ENCODE peak calls at places on chromosomes 6 and 20, in six cellular contexts. One of them, this sample, is unnamed.

GRCh38 chr6:3226422-3227362 is 761 bp downstream of the TUBB2B start:
- DNase-seq in tibial artery: no peak
- DNase-seq in brain microvascular endothelial cell: no peak
- DNase-seq in CD8-positive, alpha-beta T cell: no peak
- DNase-seq in PC-3: no peak
- DNase-seq in stomach: no peak
- DNase-seq in this sample: no peak

GRCh38 chr6:744954-745353 is 52.0 kb upstream of the EXOC2 start:
- DNase-seq in tibial artery: no peak
- DNase-seq in brain microvascular endothelial cell: no peak
- DNase-seq in CD8-positive, alpha-beta T cell: no peak
- DNase-seq in PC-3: no peak
- DNase-seq in stomach: no peak
- DNase-seq in this sample: no peak

GRCh38 chr6:48016027-48016755 is 94.8 kb downstream of the PTCHD4 start:
- DNase-seq in tibial artery: no peak
- DNase-seq in brain microvascular endothelial cell: no peak
- DNase-seq in CD8-positive, alpha-beta T cell: no peak
- DNase-seq in PC-3: no peak
- DNase-seq in stomach: no peak
- DNase-seq in this sample: peak; percentile 12

GRCh38 chr20:49866051-49866450 is 49.3 kb downstream of the SPATA2 start:
- DNase-seq in tibial artery: no peak
- DNase-seq in brain microvascular endothelial cell: peak; percentile 12
- DNase-seq in CD8-positive, alpha-beta T cell: no peak
- DNase-seq in PC-3: no peak
- DNase-seq in stomach: no peak
- DNase-seq in this sample: no peak

GRCh38 chr6:72081880-72082279 is 195.5 kb downstream of the RIMS1 start:
- DNase-seq in tibial artery: no peak
- DNase-seq in brain microvascular endothelial cell: no peak
- DNase-seq in CD8-positive, alpha-beta T cell: no peak
- DNase-seq in PC-3: no peak
- DNase-seq in stomach: no peak
- DNase-seq in this sample: no peak

GRCh38 chr20:14937021-14937420 is 599.6 kb upstream of the FLRT3 start:
- DNase-seq in tibial artery: no peak
- DNase-seq in brain microvascular endothelial cell: no peak
- DNase-seq in CD8-positive, alpha-beta T cell: no peak
- DNase-seq in PC-3: no peak
- DNase-seq in stomach: no peak
- DNase-seq in this sample: no peak

GRCh38 chr20:50229156-50229605 is 38.6 kb downstream of the CEBPB start:
- DNase-seq in tibial artery: no peak
- DNase-seq in brain microvascular endothelial cell: no peak
- DNase-seq in CD8-positive, alpha-beta T cell: no peak
- DNase-seq in PC-3: peak; percentile 36
- DNase-seq in stomach: peak; percentile 48
- DNase-seq in this sample: no peak

GRCh38 chr6:3208096-3208774 is 19.2 kb downstream of the TUBB2B start:
- DNase-seq in tibial artery: peak; percentile 71
- DNase-seq in brain microvascular endothelial cell: peak; percentile 89
- DNase-seq in CD8-positive, alpha-beta T cell: no peak
- DNase-seq in PC-3: no peak
- DNase-seq in stomach: no peak
- DNase-seq in this sample: peak; percentile 50

GRCh38 chr20:49896204-49896603 is 19.1 kb downstream of the SPATA2 start:
- DNase-seq in tibial artery: no peak
- DNase-seq in brain microvascular endothelial cell: no peak
- DNase-seq in CD8-positive, alpha-beta T cell: no peak
- DNase-seq in PC-3: no peak
- DNase-seq in stomach: no peak
- DNase-seq in this sample: no peak

GRCh38 chr6:45586216-45587171 is 208.8 kb upstream of the SUPT3H start:
- DNase-seq in tibial artery: no peak
- DNase-seq in brain microvascular endothelial cell: no peak
- DNase-seq in CD8-positive, alpha-beta T cell: peak; percentile 22
- DNase-seq in PC-3: peak; percentile 79
- DNase-seq in stomach: no peak
- DNase-seq in this sample: peak; percentile 33

GRCh38 chr20:52746768-52747167 is 225.4 kb upstream of the TSHZ2 start:
- DNase-seq in tibial artery: no peak
- DNase-seq in brain microvascular endothelial cell: no peak
- DNase-seq in CD8-positive, alpha-beta T cell: no peak
- DNase-seq in PC-3: no peak
- DNase-seq in stomach: no peak
- DNase-seq in this sample: no peak

GRCh38 chr20:42958367-42959112 is 231.2 kb downstream of the PTPRT start:
- DNase-seq in tibial artery: no peak
- DNase-seq in brain microvascular endothelial cell: no peak
- DNase-seq in CD8-positive, alpha-beta T cell: no peak
- DNase-seq in PC-3: no peak
- DNase-seq in stomach: no peak
- DNase-seq in this sample: no peak

GRCh38 chr20:62393830-62394229 is 6.9 kb downstream of the RPS21 start:
- DNase-seq in tibial artery: no peak
- DNase-seq in brain microvascular endothelial cell: no peak
- DNase-seq in CD8-positive, alpha-beta T cell: no peak
- DNase-seq in PC-3: no peak
- DNase-seq in stomach: no peak
- DNase-seq in this sample: no peak

GRCh38 chr20:44470327-44470726 is 5.3 kb upstream of the TTPAL start:
- DNase-seq in tibial artery: no peak
- DNase-seq in brain microvascular endothelial cell: no peak
- DNase-seq in CD8-positive, alpha-beta T cell: no peak
- DNase-seq in PC-3: no peak
- DNase-seq in stomach: no peak
- DNase-seq in this sample: no peak

GRCh38 chr6:135162678-135163439 is 18.2 kb upstream of the MYB start:
- DNase-seq in tibial artery: no peak
- DNase-seq in brain microvascular endothelial cell: no peak
- DNase-seq in CD8-positive, alpha-beta T cell: no peak
- DNase-seq in PC-3: peak; percentile 55
- DNase-seq in stomach: peak; percentile 40
- DNase-seq in this sample: no peak

GRCh38 chr6:56292505-56293181 is 45.3 kb upstream of the COL21A1 start:
- DNase-seq in tibial artery: no peak
- DNase-seq in brain microvascular endothelial cell: peak; percentile 64
- DNase-seq in CD8-positive, alpha-beta T cell: no peak
- DNase-seq in PC-3: peak; percentile 79
- DNase-seq in stomach: no peak
- DNase-seq in this sample: peak; percentile 55

GRCh38 chr6:34349226-34349625 is 43.2 kb downstream of the NUDT3 start:
- DNase-seq in tibial artery: no peak
- DNase-seq in brain microvascular endothelial cell: no peak
- DNase-seq in CD8-positive, alpha-beta T cell: no peak
- DNase-seq in PC-3: no peak
- DNase-seq in stomach: no peak
- DNase-seq in this sample: no peak

GRCh38 chr6:34350937-34351217 is 41.6 kb downstream of the NUDT3 start:
- DNase-seq in tibial artery: no peak
- DNase-seq in brain microvascular endothelial cell: no peak
- DNase-seq in CD8-positive, alpha-beta T cell: no peak
- DNase-seq in PC-3: no peak
- DNase-seq in stomach: no peak
- DNase-seq in this sample: no peak

GRCh38 chr6:34355889-34356288 is 36.6 kb downstream of the NUDT3 start:
- DNase-seq in tibial artery: no peak
- DNase-seq in brain microvascular endothelial cell: no peak
- DNase-seq in CD8-positive, alpha-beta T cell: no peak
- DNase-seq in PC-3: no peak
- DNase-seq in stomach: no peak
- DNase-seq in this sample: no peak

GRCh38 chr6:34350100-34350936 is 42.2 kb downstream of the NUDT3 start:
- DNase-seq in tibial artery: no peak
- DNase-seq in brain microvascular endothelial cell: no peak
- DNase-seq in CD8-positive, alpha-beta T cell: no peak
- DNase-seq in PC-3: peak; percentile 8
- DNase-seq in stomach: no peak
- DNase-seq in this sample: no peak

DNA sequence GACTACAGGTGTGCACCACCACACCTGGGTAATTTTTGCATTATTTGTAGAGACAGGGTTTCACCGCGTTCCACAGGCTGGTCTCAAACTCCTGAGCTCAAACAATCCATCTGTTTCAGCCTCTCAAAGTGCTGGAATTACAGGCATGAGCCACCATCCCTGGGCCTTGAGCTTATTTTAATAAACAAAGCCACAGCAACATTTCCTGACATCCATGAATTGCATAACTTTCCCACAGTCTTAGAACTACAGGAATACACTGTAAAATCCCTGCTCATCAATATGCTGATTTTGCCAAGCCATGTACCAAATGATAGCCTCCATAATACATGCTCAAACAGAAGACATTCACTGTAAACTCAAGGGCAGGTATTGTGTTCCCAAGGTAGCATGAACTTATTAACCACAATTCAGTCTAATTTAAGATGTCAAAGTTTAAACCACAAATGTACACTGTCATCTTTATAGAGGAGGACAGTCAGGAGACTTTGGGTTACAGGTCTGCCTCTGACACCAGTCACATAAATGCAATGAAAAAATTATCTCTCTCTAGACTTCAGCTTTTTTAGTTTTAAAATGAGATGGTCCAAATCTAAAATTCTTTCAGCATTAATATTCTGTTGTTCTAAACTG is 40.0 kb downstream of the NUDT3 start:
- DNase-seq in tibial artery: no peak
- DNase-seq in brain microvascular endothelial cell: no peak
- DNase-seq in CD8-positive, alpha-beta T cell: no peak
- DNase-seq in PC-3: peak; percentile 24
- DNase-seq in stomach: no peak
- DNase-seq in this sample: no peak
- H3K27ac ChIP-seq in tibial artery: no peak overlapping the region
- H3K27ac ChIP-seq in brain microvascular endothelial cell: no peak overlapping the region
- H3K27ac ChIP-seq in CD8-positive, alpha-beta T cell: no peak overlapping the region
- H3K27ac ChIP-seq in PC-3: no peak overlapping the region
- H3K27ac ChIP-seq in stomach: no peak overlapping the region
- H3K27ac ChIP-seq in this sample: no peak overlapping the region

GRCh38 chr6:130282234-130282995 is 59.7 kb upstream of the SAMD3 start:
- DNase-seq in tibial artery: no peak
- DNase-seq in brain microvascular endothelial cell: peak; percentile 35
- DNase-seq in CD8-positive, alpha-beta T cell: no peak
- DNase-seq in PC-3: peak; percentile 41
- DNase-seq in stomach: no peak
- DNase-seq in this sample: peak; percentile 13
- TF ChIP-seq CTCF in tibial artery: no peak
- TF ChIP-seq CTCF in brain microvascular endothelial cell: peak; percentile 75
- TF ChIP-seq CTCF in CD8-positive, alpha-beta T cell: peak; percentile 70
- TF ChIP-seq CTCF in PC-3: peak; percentile 64
- TF ChIP-seq CTCF in stomach: no peak
- TF ChIP-seq CTCF in this sample: no peak

GRCh38 chr6:156985309-156985708 is 208.1 kb downstream of the ARID1B start:
- DNase-seq in tibial artery: no peak
- DNase-seq in brain microvascular endothelial cell: no peak
- DNase-seq in CD8-positive, alpha-beta T cell: no peak
- DNase-seq in PC-3: no peak
- DNase-seq in stomach: no peak
- DNase-seq in this sample: no peak
- H3K27ac ChIP-seq in tibial artery: no peak overlapping the region
- H3K27ac ChIP-seq in brain microvascular endothelial cell: no peak overlapping the region
- H3K27ac ChIP-seq in CD8-positive, alpha-beta T cell: no peak overlapping the region
- H3K27ac ChIP-seq in PC-3: no peak overlapping the region
- H3K27ac ChIP-seq in stomach: no peak overlapping the region
- H3K27ac ChIP-seq in this sample: no peak overlapping the region

GRCh38 chr6:27795697-27796494 is 116.3 kb downstream of the OR2B2 start:
- DNase-seq in tibial artery: no peak
- DNase-seq in brain microvascular endothelial cell: peak; percentile 92
- DNase-seq in CD8-positive, alpha-beta T cell: no peak
- DNase-seq in PC-3: peak; percentile 99
- DNase-seq in stomach: no peak
- DNase-seq in this sample: peak; percentile 74
- TF ChIP-seq CTCF in tibial artery: peak; percentile 80
- TF ChIP-seq CTCF in brain microvascular endothelial cell: peak; percentile 69
- TF ChIP-seq CTCF in CD8-positive, alpha-beta T cell: peak; percentile 80
- TF ChIP-seq CTCF in PC-3: peak; percentile 81
- TF ChIP-seq CTCF in stomach: peak; percentile 75
- TF ChIP-seq CTCF in this sample: peak; percentile 75

DNA sequence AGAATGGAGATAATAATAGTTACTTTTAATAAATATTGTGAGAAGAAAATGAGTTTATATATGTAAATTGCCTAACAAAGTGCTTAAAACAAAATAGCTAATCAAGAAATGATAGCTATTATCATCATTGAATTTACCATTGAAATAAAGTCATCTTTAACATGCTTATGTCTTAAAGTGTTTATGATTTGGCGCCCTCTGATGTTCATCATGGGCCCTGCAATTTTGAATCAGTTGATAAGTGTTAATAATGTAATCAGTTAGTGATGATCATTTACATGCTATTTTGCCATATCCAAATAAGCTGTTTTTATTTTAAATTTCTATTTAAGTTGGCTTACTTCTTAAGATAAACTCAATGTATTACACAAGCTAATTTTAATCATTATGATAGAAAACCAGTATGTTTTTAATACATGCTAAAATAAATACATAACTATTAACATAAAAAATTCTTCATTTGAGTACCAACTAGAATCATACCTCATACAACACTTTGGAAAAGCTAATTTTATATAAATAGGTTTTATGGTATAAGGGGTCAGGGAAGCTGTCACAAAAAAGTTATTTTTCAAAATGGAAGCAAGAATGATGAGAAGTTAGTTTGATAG is 39.2 kb upstream of the TPD52L1 start:
- DNase-seq in tibial artery: peak; percentile 82
- DNase-seq in brain microvascular endothelial cell: peak; percentile 57
- DNase-seq in CD8-positive, alpha-beta T cell: no peak
- DNase-seq in PC-3: peak; percentile 74
- DNase-seq in stomach: peak; percentile 68
- DNase-seq in this sample: peak; percentile 34
- H3K27ac ChIP-seq in tibial artery: no peak overlapping the region
- H3K27ac ChIP-seq in brain microvascular endothelial cell: no peak overlapping the region
- H3K27ac ChIP-seq in CD8-positive, alpha-beta T cell: no peak overlapping the region
- H3K27ac ChIP-seq in PC-3: no peak overlapping the region
- H3K27ac ChIP-seq in stomach: no peak overlapping the region
- H3K27ac ChIP-seq in this sample: no peak overlapping the region

GRCh38 chr6:130309028-130309427 is 56.8 kb upstream of the TMEM200A start:
- DNase-seq in tibial artery: no peak
- DNase-seq in brain microvascular endothelial cell: no peak
- DNase-seq in CD8-positive, alpha-beta T cell: no peak
- DNase-seq in PC-3: no peak
- DNase-seq in stomach: no peak
- DNase-seq in this sample: no peak

GRCh38 chr6:130307752-130308361 is 58.0 kb upstream of the TMEM200A start:
- DNase-seq in tibial artery: no peak
- DNase-seq in brain microvascular endothelial cell: peak; percentile 50
- DNase-seq in CD8-positive, alpha-beta T cell: no peak
- DNase-seq in PC-3: peak; percentile 86
- DNase-seq in stomach: no peak
- DNase-seq in this sample: no peak

GRCh38 chr6:130314271-130314670 is 51.5 kb upstream of the TMEM200A start:
- DNase-seq in tibial artery: no peak
- DNase-seq in brain microvascular endothelial cell: no peak
- DNase-seq in CD8-positive, alpha-beta T cell: no peak
- DNase-seq in PC-3: no peak
- DNase-seq in stomach: no peak
- DNase-seq in this sample: no peak

DNA sequence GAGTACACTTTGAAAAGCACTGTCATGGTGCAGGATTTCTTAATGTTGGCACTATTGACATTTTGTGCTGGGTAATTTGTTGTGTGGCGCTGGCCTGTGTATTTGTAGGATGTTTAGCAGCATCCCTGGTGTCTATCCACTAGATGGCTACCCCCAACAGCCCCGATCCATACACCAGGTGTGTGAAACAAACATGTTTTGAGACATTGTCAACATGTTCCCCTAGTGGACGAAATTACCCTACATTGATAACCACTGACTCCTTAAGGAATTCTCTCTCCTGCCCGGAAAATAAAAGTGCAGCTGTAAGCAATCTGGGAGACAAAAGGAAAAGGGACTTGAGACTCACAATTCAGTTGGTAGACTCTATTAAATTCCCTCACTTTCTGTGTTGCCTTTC is 52.6 kb upstream of the TMEM200A start:
- DNase-seq in tibial artery: no peak
- DNase-seq in brain microvascular endothelial cell: no peak
- DNase-seq in CD8-positive, alpha-beta T cell: no peak
- DNase-seq in PC-3: no peak
- DNase-seq in stomach: no peak
- DNase-seq in this sample: no peak
- TF ChIP-seq CTCF in tibial artery: no peak
- TF ChIP-seq CTCF in brain microvascular endothelial cell: no peak
- TF ChIP-seq CTCF in CD8-positive, alpha-beta T cell: no peak
- TF ChIP-seq CTCF in PC-3: peak; percentile 21
- TF ChIP-seq CTCF in stomach: no peak
- TF ChIP-seq CTCF in this sample: no peak